ENCODE peak calls at places on chromosomes 13 and 19, in six cellular contexts. P is lower leg skin, C is suprapubic skin, G is tibial nerve, F is IMR-90, Z is body of pancreas. N is an unnamed sample.
A peak's percentile ranks its signal among the peaks of the same experiment; 100 is the strongest.

GRCh38 chr13:30037766-30038165 is 187.3 kb upstream of the UBL3 start:
- DNase-seq in Z (no peak), G (no peak), C (no peak), F (peak; percentile 59), P (no peak), N (no peak)

GRCh38 chr19:35109395-35110112 is 6.1 kb upstream of the FXYD3 start:
- DNase-seq in C (no peak), Z (no peak), F (no peak), G (no peak), P (no peak), N (peak; percentile 71)

GRCh38 chr13:111534646-111535461 is 214.4 kb downstream of the TEX29 start:
- DNase-seq in P (no peak), G (no peak), Z (no peak), C (no peak), F (no peak), N (no peak)

GRCh38 chr19:12995596-12996541 is 594 bp downstream of the NFIX start:
- DNase-seq in P (peak; percentile 88), C (no peak), Z (no peak), F (peak; percentile 30), G (no peak), N (no peak)

GRCh38 chr13:112619730-112620639 is 32.0 kb upstream of the TUBGCP3 start:
- DNase-seq in G (no peak), F (no peak), C (no peak), Z (no peak), P (peak; percentile 83), N (no peak)

GRCh38 chr13:41742917-41743552 is 217.9 kb downstream of the VWA8 start:
- DNase-seq in C (no peak), G (no peak), Z (no peak), P (no peak), F (no peak), N (no peak)

GRCh38 chr13:48749699-48750473 is 96.2 kb downstream of the CYSLTR2 start:
- DNase-seq in F (peak; percentile 99), P (peak; percentile 96), Z (peak; percentile 70), G (peak; percentile 78), C (peak; percentile 93), N (no peak)

GRCh38 chr19:14106840-14107239 is 10.7 kb downstream of the PRKACA start:
- DNase-seq in G (no peak), Z (no peak), C (no peak), P (no peak), F (no peak), N (no peak)

GRCh38 chr19:19223060-19223459 is 11.3 kb downstream of the NCAN start:
- DNase-seq in C (no peak), G (no peak), Z (no peak), P (no peak), F (no peak), N (no peak)

GRCh38 chr19:17323274-17323972 is 11.2 kb downstream of the ANO8 start:
- DNase-seq in P (no peak), G (no peak), F (no peak), C (no peak), Z (no peak), N (no peak)

GRCh38 chr19:17323973-17324327 is 10.7 kb downstream of the ANO8 start:
- DNase-seq in Z (no peak), C (no peak), F (no peak), P (no peak), G (no peak), N (no peak)

GRCh38 chr19:17320435-17320834 is 11.1 kb downstream of the DDA1 start:
- DNase-seq in F (no peak), C (no peak), Z (no peak), P (no peak), G (no peak), N (no peak)

GRCh38 chr19:17322854-17323253 is 11.8 kb downstream of the ANO8 start:
- DNase-seq in C (no peak), G (no peak), F (no peak), P (no peak), Z (no peak), N (no peak)

GRCh38 chr19:17321655-17322489 is 12.5 kb downstream of the DDA1 start:
- DNase-seq in F (no peak), G (no peak), C (no peak), P (no peak), Z (no peak), N (no peak)
- TF ChIP-seq POLR2A in F (no peak), G (no peak), C (no peak), P (no peak), Z (no peak), N (no peak)

DNA sequence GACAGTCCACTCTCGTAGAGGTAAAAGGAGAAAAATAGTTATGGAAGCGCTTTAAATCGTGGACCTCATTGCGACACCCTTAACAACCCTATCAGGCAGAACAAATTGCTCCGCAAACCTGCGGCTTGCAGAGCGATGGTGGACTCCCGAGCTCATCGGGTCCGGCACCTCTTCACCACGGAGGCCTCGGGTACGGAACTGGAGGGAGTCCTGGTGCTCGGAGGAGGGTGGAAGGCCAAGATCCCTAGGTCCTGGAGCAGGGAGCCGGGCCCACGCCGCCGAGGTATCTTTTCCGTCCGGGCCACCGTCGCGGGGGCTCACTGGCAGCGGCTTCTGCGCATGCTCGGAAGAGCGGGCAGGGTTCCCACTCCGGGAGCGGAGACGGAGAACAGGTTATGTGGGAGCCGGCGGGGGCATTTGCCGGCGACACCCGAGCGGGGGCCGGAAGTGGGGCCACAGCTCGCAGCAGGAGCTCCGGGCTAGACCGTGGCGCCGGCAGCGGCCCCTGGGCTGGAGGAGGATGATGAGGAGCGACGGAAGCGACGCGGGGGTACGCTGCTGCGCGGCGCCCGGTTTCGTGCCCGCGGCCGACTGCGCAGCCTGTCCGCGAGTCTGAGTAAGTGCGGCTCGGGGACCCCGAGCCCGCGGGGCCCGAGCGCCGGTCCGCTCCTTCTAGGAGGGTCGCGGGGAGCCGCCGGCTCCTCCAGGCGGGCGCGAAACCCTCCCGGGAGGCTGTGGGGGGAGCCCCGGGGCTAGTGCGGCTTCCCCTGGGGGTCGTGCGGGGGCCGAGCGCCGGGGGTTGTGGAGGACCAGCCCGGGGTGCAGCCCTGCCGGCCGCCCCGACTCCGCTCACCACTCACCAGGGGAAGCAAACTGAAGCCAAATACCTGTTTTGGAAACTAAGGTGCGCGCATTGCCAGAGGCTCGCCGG is at the start of gene ABHD13:
- DNase-seq in F (peak; percentile 85), G (peak; percentile 69), Z (peak; percentile 91), P (peak; percentile 97), C (peak; percentile 92), N (peak; percentile 86)
- TF ChIP-seq POLR2A in F (peak; percentile 63), G (peak; percentile 33), Z (peak; percentile 78), P (no peak), C (no peak), N (no peak)

GRCh38 chr19:3981736-3982681 is 3.3 kb downstream of the EEF2 start:
- DNase-seq in G (no peak), P (no peak), F (no peak), Z (peak; percentile 14), C (no peak), N (no peak)
- TF ChIP-seq POLR2A in G (no peak), P (no peak), F (no peak), Z (no peak), C (no peak), N (no peak)

GRCh38 chr19:4446801-4447200 is 10.8 kb downstream of the UBXN6 start:
- DNase-seq in C (no peak), F (no peak), P (no peak), Z (no peak), G (no peak), N (no peak)

GRCh38 chr19:4447327-4448146 is 10.1 kb downstream of the UBXN6 start:
- DNase-seq in C (no peak), G (no peak), P (no peak), Z (no peak), F (no peak), N (no peak)

GRCh38 chr19:4449826-4450075 is 7.8 kb downstream of the UBXN6 start:
- DNase-seq in F (no peak), P (no peak), G (no peak), Z (no peak), C (no peak), N (no peak)

GRCh38 chr19:4448147-4448985 is 9.2 kb downstream of the UBXN6 start:
- DNase-seq in C (no peak), F (no peak), P (peak; percentile 85), Z (peak; percentile 80), G (no peak), N (no peak)

GRCh38 chr19:4449022-4449825 is 8.4 kb downstream of the UBXN6 start:
- DNase-seq in G (no peak), P (peak; percentile 92), Z (peak; percentile 76), C (no peak), F (no peak), N (no peak)
- TF ChIP-seq POLR2A in G (no peak), P (no peak), Z (peak; percentile 13), C (no peak), F (no peak), N (no peak)

GRCh38 chr19:5308471-5309437 is 31.9 kb downstream of the PTPRS start:
- DNase-seq in P (peak; percentile 90), C (no peak), Z (peak; percentile 76), F (peak; percentile 90), G (peak; percentile 55), N (peak; percentile 88)

GRCh38 chr19:5307655-5308054 is 33.0 kb downstream of the PTPRS start:
- DNase-seq in C (no peak), P (no peak), F (no peak), Z (no peak), G (no peak), N (no peak)

GRCh38 chr19:5304486-5304885 is 36.1 kb downstream of the PTPRS start:
- DNase-seq in G (no peak), P (no peak), Z (no peak), F (no peak), C (no peak), N (no peak)

GRCh38 chr19:5305163-5305562 is 35.4 kb downstream of the PTPRS start:
- DNase-seq in Z (no peak), C (no peak), P (no peak), G (no peak), F (no peak), N (no peak)

DNA sequence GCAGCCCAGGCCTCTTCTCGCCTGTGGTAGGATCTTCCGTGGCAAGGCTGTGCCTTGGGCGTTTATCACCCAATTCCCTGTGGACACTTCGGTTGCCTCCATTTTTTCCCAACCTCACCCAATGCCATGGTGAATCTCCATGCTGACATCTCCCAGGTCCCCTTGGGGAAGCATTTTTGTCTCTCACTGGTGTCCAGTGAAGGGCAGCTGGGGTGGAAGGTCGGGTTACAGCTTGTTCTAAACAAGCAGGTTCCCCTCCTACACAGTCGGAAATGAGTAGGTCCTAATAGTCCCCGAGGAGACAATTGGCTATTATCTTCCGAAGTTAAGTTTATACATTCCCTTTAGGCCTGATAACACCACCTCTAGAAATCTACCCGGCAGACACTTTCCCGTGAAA is 34.1 kb downstream of the PTPRS start:
- DNase-seq in C (no peak), G (no peak), F (no peak), Z (no peak), P (no peak), N (no peak)
- TF ChIP-seq POLR2A in C (no peak), G (no peak), F (no peak), Z (no peak), P (no peak), N (no peak)

GRCh38 chr19:7701654-7702457 is at the start of gene FCER2:
- DNase-seq in C (no peak), Z (no peak), F (no peak), P (no peak), G (no peak), N (no peak)
- TF ChIP-seq POLR2A in C (no peak), Z (no peak), F (no peak), P (no peak), G (no peak), N (no peak)

GRCh38 chr19:56398809-56399208 is 5.3 kb upstream of the ZNF583 start:
- DNase-seq in P (no peak), C (no peak), G (no peak), F (no peak), Z (no peak), N (no peak)

GRCh38 chr19:56393119-56394012 is at the start of gene ZNF582:
- DNase-seq in F (peak; percentile 95), Z (peak; percentile 85), P (peak; percentile 98), G (peak; percentile 88), C (peak; percentile 96), N (peak; percentile 91)
- TF ChIP-seq POLR2A in F (peak; percentile 54), Z (peak; percentile 64), P (no peak), G (no peak), C (no peak), N (peak; percentile 34)